ENCODE peak calls at places on chromosomes 1 and 21, in seven cellular contexts. One of them, this sample, is unnamed.

GRCh38 chr1:70495370-70495769 is 84.3 kb downstream of the CTH start:
- DNase-seq in IMR-90: no peak
- DNase-seq in neuronal stem cell: no peak
- DNase-seq in H9: no peak
- DNase-seq in mesenchymal stem cell: no peak
- DNase-seq in mesendoderm: no peak
- DNase-seq in H1: no peak
- DNase-seq in this sample: no peak

GRCh38 chr1:46806196-46807020 is 7.6 kb downstream of the CYP4B1 start:
- DNase-seq in mesendoderm: no peak
- DNase-seq in neuronal stem cell: no peak
- DNase-seq in mesenchymal stem cell: no peak
- DNase-seq in H9: no peak
- DNase-seq in H1: no peak
- DNase-seq in IMR-90: no peak
- DNase-seq in this sample: peak

GRCh38 chr21:26964379-26964778 is 2.5 kb downstream of the ADAMTS5 start:
- DNase-seq in mesendoderm: peak
- DNase-seq in IMR-90: peak
- DNase-seq in neuronal stem cell: no peak
- DNase-seq in mesenchymal stem cell: peak
- DNase-seq in H9: peak
- DNase-seq in H1: no peak
- DNase-seq in this sample: no peak

GRCh38 chr1:200912737-200913407 is 18.2 kb downstream of the INAVA start:
- DNase-seq in IMR-90: no peak
- DNase-seq in mesendoderm: no peak
- DNase-seq in neuronal stem cell: no peak
- DNase-seq in mesenchymal stem cell: no peak
- DNase-seq in H1: no peak
- DNase-seq in H9: no peak
- DNase-seq in this sample: no peak

GRCh38 chr1:20376880-20377494 is 86.3 kb downstream of the VWA5B1 start:
- DNase-seq in H1: peak
- DNase-seq in H9: peak
- DNase-seq in IMR-90: peak
- DNase-seq in mesendoderm: peak
- DNase-seq in neuronal stem cell: peak
- DNase-seq in mesenchymal stem cell: peak
- DNase-seq in this sample: peak

GRCh38 chr21:44893278-44893556 is 19.7 kb upstream of the PTTG1IP start:
- DNase-seq in H9: no peak
- DNase-seq in neuronal stem cell: no peak
- DNase-seq in mesenchymal stem cell: no peak
- DNase-seq in IMR-90: no peak
- DNase-seq in H1: no peak
- DNase-seq in mesendoderm: no peak
- DNase-seq in this sample: no peak

GRCh38 chr21:25790122-25790951 is 55.6 kb downstream of the GABPA start:
- DNase-seq in IMR-90: peak
- DNase-seq in H1: no peak
- DNase-seq in mesenchymal stem cell: peak
- DNase-seq in neuronal stem cell: peak
- DNase-seq in mesendoderm: peak
- DNase-seq in H9: no peak
- DNase-seq in this sample: no peak

GRCh38 chr1:26191739-26192138 is 1.3 kb downstream of the CATSPER4 start:
- DNase-seq in IMR-90: no peak
- DNase-seq in mesendoderm: no peak
- DNase-seq in neuronal stem cell: no peak
- DNase-seq in mesenchymal stem cell: no peak
- DNase-seq in H9: no peak
- DNase-seq in H1: no peak
- DNase-seq in this sample: no peak

GRCh38 chr1:91572044-91572443 is 71.4 kb downstream of the CDC7 start:
- DNase-seq in H1: no peak
- DNase-seq in IMR-90: no peak
- DNase-seq in neuronal stem cell: no peak
- DNase-seq in mesenchymal stem cell: no peak
- DNase-seq in mesendoderm: no peak
- DNase-seq in H9: no peak
- DNase-seq in this sample: no peak

GRCh38 chr1:92968138-92969032 is 7.1 kb upstream of the DIPK1A start:
- DNase-seq in mesenchymal stem cell: peak
- DNase-seq in neuronal stem cell: no peak
- DNase-seq in H9: no peak
- DNase-seq in IMR-90: no peak
- DNase-seq in mesendoderm: peak
- DNase-seq in H1: no peak
- DNase-seq in this sample: peak

GRCh38 chr1:222920169-222920568 is 105.3 kb downstream of the DISP1 start:
- DNase-seq in mesenchymal stem cell: no peak
- DNase-seq in neuronal stem cell: no peak
- DNase-seq in IMR-90: no peak
- DNase-seq in mesendoderm: no peak
- DNase-seq in H9: no peak
- DNase-seq in H1: no peak
- DNase-seq in this sample: no peak
- H3K23ac ChIP-seq in mesenchymal stem cell: no peak
- H3K23ac ChIP-seq in neuronal stem cell: no peak
- H3K23ac ChIP-seq in IMR-90: no peak
- H3K23ac ChIP-seq in mesendoderm: no peak
- H3K23ac ChIP-seq in H9: no peak
- H3K23ac ChIP-seq in H1: no peak
- H3K23ac ChIP-seq in this sample: no peak

GRCh38 chr1:77706321-77706720 is 23.9 kb upstream of the ZZZ3 start:
- DNase-seq in neuronal stem cell: no peak
- DNase-seq in H1: no peak
- DNase-seq in H9: no peak
- DNase-seq in IMR-90: peak
- DNase-seq in mesenchymal stem cell: peak
- DNase-seq in mesendoderm: no peak
- DNase-seq in this sample: no peak
- H3K23ac ChIP-seq in neuronal stem cell: no peak
- H3K23ac ChIP-seq in H1: no peak
- H3K23ac ChIP-seq in H9: no peak
- H3K23ac ChIP-seq in IMR-90: no peak
- H3K23ac ChIP-seq in mesenchymal stem cell: no peak
- H3K23ac ChIP-seq in mesendoderm: no peak
- H3K23ac ChIP-seq in this sample: no peak

DNA sequence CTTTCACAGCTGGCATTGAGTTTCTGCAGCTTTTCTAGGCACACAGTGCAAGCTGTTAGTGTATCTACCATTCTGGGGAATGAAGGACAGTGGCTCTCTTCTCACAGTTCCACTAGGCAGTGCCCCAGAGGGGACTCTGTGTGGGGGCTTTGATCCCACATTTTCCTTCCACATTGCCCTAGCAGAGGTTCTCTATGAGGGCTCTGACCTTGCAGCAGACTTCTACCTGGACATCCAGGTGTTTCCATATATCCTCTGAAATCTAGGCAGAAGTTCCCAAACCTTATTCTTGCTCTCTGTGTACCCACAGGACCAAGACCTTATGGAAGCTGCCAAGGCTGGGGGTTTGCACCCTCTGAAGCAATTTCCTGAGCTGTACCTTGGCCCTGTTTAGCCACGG is 2.4 kb upstream of the IFI44 start:
- DNase-seq in H1: no peak
- DNase-seq in neuronal stem cell: no peak
- DNase-seq in mesendoderm: no peak
- DNase-seq in mesenchymal stem cell: no peak
- DNase-seq in IMR-90: no peak
- DNase-seq in H9: no peak
- DNase-seq in this sample: no peak
- H3K23ac ChIP-seq in H1: no peak
- H3K23ac ChIP-seq in neuronal stem cell: no peak
- H3K23ac ChIP-seq in mesendoderm: no peak
- H3K23ac ChIP-seq in mesenchymal stem cell: no peak
- H3K23ac ChIP-seq in IMR-90: no peak
- H3K23ac ChIP-seq in H9: no peak
- H3K23ac ChIP-seq in this sample: no peak

GRCh38 chr1:161201828-161202712 is at the start of gene NDUFS2:
- DNase-seq in mesenchymal stem cell: peak
- DNase-seq in mesendoderm: peak
- DNase-seq in H9: peak
- DNase-seq in IMR-90: peak
- DNase-seq in H1: peak
- DNase-seq in neuronal stem cell: peak
- DNase-seq in this sample: peak

GRCh38 chr1:161206411-161207140 is 4.4 kb downstream of the NDUFS2 start:
- DNase-seq in mesenchymal stem cell: peak
- DNase-seq in IMR-90: peak
- DNase-seq in H9: no peak
- DNase-seq in neuronal stem cell: no peak
- DNase-seq in mesendoderm: no peak
- DNase-seq in H1: no peak
- DNase-seq in this sample: no peak

GRCh38 chr1:161209790-161210409 is 5.2 kb upstream of the FCER1G start:
- DNase-seq in neuronal stem cell: no peak
- DNase-seq in H9: peak
- DNase-seq in mesenchymal stem cell: peak
- DNase-seq in H1: peak
- DNase-seq in IMR-90: peak
- DNase-seq in mesendoderm: peak
- DNase-seq in this sample: peak

GRCh38 chr1:161200992-161201827 is 957 bp upstream of the NDUFS2 start:
- DNase-seq in H9: no peak
- DNase-seq in H1: no peak
- DNase-seq in IMR-90: peak
- DNase-seq in mesenchymal stem cell: no peak
- DNase-seq in mesendoderm: no peak
- DNase-seq in neuronal stem cell: no peak
- DNase-seq in this sample: no peak

DNA sequence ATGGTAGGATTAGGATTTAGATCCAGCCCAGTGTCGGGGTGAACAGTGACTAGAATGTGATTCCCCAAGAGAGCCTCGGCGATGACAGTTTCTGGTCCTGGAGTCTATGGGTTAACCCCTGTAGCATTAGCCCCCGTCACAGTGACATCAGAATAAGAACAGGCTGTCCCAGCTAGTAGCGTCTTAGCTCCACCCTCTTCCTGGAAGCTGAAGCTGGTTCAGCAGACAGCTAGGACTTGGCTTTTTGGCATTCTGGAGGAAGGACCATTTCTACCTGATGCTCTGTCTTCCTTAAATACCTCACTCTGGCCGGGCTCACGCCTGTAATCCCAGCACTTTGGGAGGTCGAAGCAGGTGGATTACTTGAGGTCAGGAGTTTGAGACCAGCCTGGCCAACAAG is 5.0 kb downstream of the NDUFS2 start:
- DNase-seq in mesenchymal stem cell: peak
- DNase-seq in mesendoderm: no peak
- DNase-seq in neuronal stem cell: no peak
- DNase-seq in IMR-90: peak
- DNase-seq in H1: no peak
- DNase-seq in H9: no peak
- DNase-seq in this sample: no peak
- H3K23ac ChIP-seq in mesenchymal stem cell: no peak
- H3K23ac ChIP-seq in mesendoderm: no peak
- H3K23ac ChIP-seq in neuronal stem cell: no peak
- H3K23ac ChIP-seq in IMR-90: no peak
- H3K23ac ChIP-seq in H1: no peak
- H3K23ac ChIP-seq in H9: no peak
- H3K23ac ChIP-seq in this sample: no peak

GRCh38 chr1:234845836-234846235 is 235.9 kb upstream of the IRF2BP2 start:
- DNase-seq in neuronal stem cell: no peak
- DNase-seq in H1: no peak
- DNase-seq in IMR-90: no peak
- DNase-seq in mesenchymal stem cell: no peak
- DNase-seq in H9: no peak
- DNase-seq in mesendoderm: no peak
- DNase-seq in this sample: no peak

GRCh38 chr1:234845097-234845660 is 235.2 kb upstream of the IRF2BP2 start:
- DNase-seq in IMR-90: no peak
- DNase-seq in H9: no peak
- DNase-seq in neuronal stem cell: no peak
- DNase-seq in mesenchymal stem cell: no peak
- DNase-seq in H1: no peak
- DNase-seq in mesendoderm: no peak
- DNase-seq in this sample: no peak

GRCh38 chr1:234842726-234843641 is 233.0 kb upstream of the IRF2BP2 start:
- DNase-seq in mesendoderm: no peak
- DNase-seq in H9: no peak
- DNase-seq in H1: no peak
- DNase-seq in neuronal stem cell: no peak
- DNase-seq in mesenchymal stem cell: no peak
- DNase-seq in IMR-90: peak
- DNase-seq in this sample: no peak

GRCh38 chr1:234841710-234842231 is 231.8 kb upstream of the IRF2BP2 start:
- DNase-seq in IMR-90: peak
- DNase-seq in mesenchymal stem cell: peak
- DNase-seq in H1: no peak
- DNase-seq in mesendoderm: no peak
- DNase-seq in H9: no peak
- DNase-seq in neuronal stem cell: no peak
- DNase-seq in this sample: no peak

GRCh38 chr1:234844479-234845031 is 234.6 kb upstream of the IRF2BP2 start:
- DNase-seq in IMR-90: peak
- DNase-seq in mesendoderm: no peak
- DNase-seq in neuronal stem cell: no peak
- DNase-seq in H9: no peak
- DNase-seq in mesenchymal stem cell: no peak
- DNase-seq in H1: no peak
- DNase-seq in this sample: no peak
- H3K23ac ChIP-seq in IMR-90: peak
- H3K23ac ChIP-seq in mesendoderm: no peak
- H3K23ac ChIP-seq in neuronal stem cell: no peak
- H3K23ac ChIP-seq in H9: no peak
- H3K23ac ChIP-seq in mesenchymal stem cell: no peak
- H3K23ac ChIP-seq in H1: no peak
- H3K23ac ChIP-seq in this sample: no peak

DNA sequence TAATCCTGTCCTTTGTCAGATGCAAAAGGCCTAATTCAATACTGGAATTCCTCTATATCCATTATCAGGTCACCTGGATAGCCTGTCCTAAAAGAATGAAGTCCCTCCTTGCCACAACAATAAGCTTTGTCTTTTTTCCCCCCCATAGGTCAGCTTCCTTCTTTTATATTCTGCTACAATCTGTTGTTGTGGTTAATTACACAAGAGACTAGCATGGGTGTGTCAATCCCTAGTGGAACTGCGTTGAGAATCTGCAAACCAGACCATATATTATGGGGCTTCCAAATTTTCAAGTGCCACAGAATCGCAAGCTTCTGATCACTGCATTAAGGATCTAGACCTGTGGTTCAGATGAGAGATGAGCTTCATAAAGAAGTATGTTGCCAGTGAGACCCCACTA is 349.6 kb downstream of the SMYD3 start:
- DNase-seq in mesenchymal stem cell: no peak
- DNase-seq in H1: no peak
- DNase-seq in IMR-90: no peak
- DNase-seq in H9: no peak
- DNase-seq in neuronal stem cell: no peak
- DNase-seq in mesendoderm: no peak
- DNase-seq in this sample: no peak
- H3K23ac ChIP-seq in mesenchymal stem cell: no peak
- H3K23ac ChIP-seq in H1: no peak
- H3K23ac ChIP-seq in IMR-90: no peak
- H3K23ac ChIP-seq in H9: no peak
- H3K23ac ChIP-seq in neuronal stem cell: no peak
- H3K23ac ChIP-seq in mesendoderm: no peak
- H3K23ac ChIP-seq in this sample: no peak

This sample was measured in trophoblast cell.